ENCODE peak calls at places on chromosomes 3 and 15, in seven cellular contexts. One of them, this sample, is unnamed.

GRCh38 chr3:50587373-50587772 is 18.1 kb downstream of the HEMK1 start:
- DNase-seq in AG09309: no peak
- DNase-seq in tibial nerve: no peak
- DNase-seq in NCI-H524: no peak
- DNase-seq in T-helper 2 cell treated with Interferon-gamma antibody and Interleukin-4, amounts not matched to agents 5 μg/mL and 100 μg/mL, for 36 hours: no peak
- DNase-seq in SK-N-DZ: no peak
- DNase-seq in lung: no peak
- DNase-seq in this sample: no peak

GRCh38 chr15:48550822-48551525 is 94.5 kb downstream of the FBN1 start:
- DNase-seq in SK-N-DZ: no peak
- DNase-seq in tibial nerve: no peak
- DNase-seq in T-helper 2 cell treated with Interferon-gamma antibody and Interleukin-4, amounts not matched to agents 5 μg/mL and 100 μg/mL, for 36 hours: no peak
- DNase-seq in lung: no peak
- DNase-seq in NCI-H524: no peak
- DNase-seq in AG09309: no peak
- DNase-seq in this sample: no peak

GRCh38 chr15:36458406-36458805 is 121.0 kb upstream of the CDIN1 start:
- DNase-seq in lung: no peak
- DNase-seq in AG09309: no peak
- DNase-seq in NCI-H524: no peak
- DNase-seq in T-helper 2 cell treated with Interferon-gamma antibody and Interleukin-4, amounts not matched to agents 5 μg/mL and 100 μg/mL, for 36 hours: no peak
- DNase-seq in SK-N-DZ: no peak
- DNase-seq in tibial nerve: no peak
- DNase-seq in this sample: no peak

GRCh38 chr15:70530503-70530902 is 232.9 kb downstream of the UACA start:
- DNase-seq in NCI-H524: no peak
- DNase-seq in T-helper 2 cell treated with Interferon-gamma antibody and Interleukin-4, amounts not matched to agents 5 μg/mL and 100 μg/mL, for 36 hours: no peak
- DNase-seq in tibial nerve: no peak
- DNase-seq in lung: no peak
- DNase-seq in SK-N-DZ: no peak
- DNase-seq in AG09309: no peak
- DNase-seq in this sample: no peak

GRCh38 chr3:128282392-128283196 is 129.3 kb downstream of the EEFSEC start:
- DNase-seq in T-helper 2 cell treated with Interferon-gamma antibody and Interleukin-4, amounts not matched to agents 5 μg/mL and 100 μg/mL, for 36 hours: no peak
- DNase-seq in tibial nerve: peak
- DNase-seq in NCI-H524: no peak
- DNase-seq in AG09309: no peak
- DNase-seq in lung: peak
- DNase-seq in SK-N-DZ: no peak
- DNase-seq in this sample: no peak

GRCh38 chr3:111732248-111732879 is 126.7 kb upstream of the PHLDB2 start:
- DNase-seq in SK-N-DZ: no peak
- DNase-seq in lung: no peak
- DNase-seq in AG09309: no peak
- DNase-seq in T-helper 2 cell treated with Interferon-gamma antibody and Interleukin-4, amounts not matched to agents 5 μg/mL and 100 μg/mL, for 36 hours: no peak
- DNase-seq in tibial nerve: no peak
- DNase-seq in NCI-H524: no peak
- DNase-seq in this sample: no peak

GRCh38 chr3:146712826-146713225 is 107.7 kb upstream of the PLSCR5 start:
- DNase-seq in T-helper 2 cell treated with Interferon-gamma antibody and Interleukin-4, amounts not matched to agents 5 μg/mL and 100 μg/mL, for 36 hours: no peak
- DNase-seq in lung: no peak
- DNase-seq in tibial nerve: no peak
- DNase-seq in AG09309: no peak
- DNase-seq in NCI-H524: no peak
- DNase-seq in SK-N-DZ: no peak
- DNase-seq in this sample: no peak

GRCh38 chr3:115187149-115187757 is 40.2 kb upstream of the ZBTB20 start:
- DNase-seq in tibial nerve: no peak
- DNase-seq in lung: no peak
- DNase-seq in AG09309: no peak
- DNase-seq in NCI-H524: no peak
- DNase-seq in T-helper 2 cell treated with Interferon-gamma antibody and Interleukin-4, amounts not matched to agents 5 μg/mL and 100 μg/mL, for 36 hours: no peak
- DNase-seq in SK-N-DZ: no peak
- DNase-seq in this sample: no peak

GRCh38 chr3:197168606-197169005 is 129.8 kb downstream of the DLG1 start:
- DNase-seq in tibial nerve: no peak
- DNase-seq in T-helper 2 cell treated with Interferon-gamma antibody and Interleukin-4, amounts not matched to agents 5 μg/mL and 100 μg/mL, for 36 hours: no peak
- DNase-seq in lung: no peak
- DNase-seq in SK-N-DZ: peak
- DNase-seq in NCI-H524: peak
- DNase-seq in AG09309: peak
- DNase-seq in this sample: no peak

GRCh38 chr15:69538381-69538780 is 85.8 kb downstream of the RPLP1 start:
- DNase-seq in NCI-H524: peak
- DNase-seq in T-helper 2 cell treated with Interferon-gamma antibody and Interleukin-4, amounts not matched to agents 5 μg/mL and 100 μg/mL, for 36 hours: no peak
- DNase-seq in tibial nerve: no peak
- DNase-seq in lung: no peak
- DNase-seq in AG09309: no peak
- DNase-seq in SK-N-DZ: no peak
- DNase-seq in this sample: no peak

GRCh38 chr3:140441006-140441405 is 236.9 kb upstream of the TRIM42 start:
- DNase-seq in SK-N-DZ: no peak
- DNase-seq in AG09309: peak
- DNase-seq in lung: no peak
- DNase-seq in T-helper 2 cell treated with Interferon-gamma antibody and Interleukin-4, amounts not matched to agents 5 μg/mL and 100 μg/mL, for 36 hours: no peak
- DNase-seq in NCI-H524: no peak
- DNase-seq in tibial nerve: no peak
- DNase-seq in this sample: no peak

GRCh38 chr3:57794501-57794900 is 38.4 kb downstream of the SLMAP start:
- DNase-seq in T-helper 2 cell treated with Interferon-gamma antibody and Interleukin-4, amounts not matched to agents 5 μg/mL and 100 μg/mL, for 36 hours: no peak
- DNase-seq in NCI-H524: no peak
- DNase-seq in lung: no peak
- DNase-seq in AG09309: no peak
- DNase-seq in SK-N-DZ: no peak
- DNase-seq in tibial nerve: no peak
- DNase-seq in this sample: no peak

GRCh38 chr3:112136959-112137693 is 4.1 kb upstream of the GCSAM start:
- DNase-seq in tibial nerve: no peak
- DNase-seq in SK-N-DZ: peak
- DNase-seq in AG09309: peak
- DNase-seq in lung: no peak
- DNase-seq in T-helper 2 cell treated with Interferon-gamma antibody and Interleukin-4, amounts not matched to agents 5 μg/mL and 100 μg/mL, for 36 hours: no peak
- DNase-seq in NCI-H524: peak
- DNase-seq in this sample: peak

GRCh38 chr3:64518496-64518895 is 169.3 kb downstream of the ADAMTS9 start:
- DNase-seq in T-helper 2 cell treated with Interferon-gamma antibody and Interleukin-4, amounts not matched to agents 5 μg/mL and 100 μg/mL, for 36 hours: no peak
- DNase-seq in tibial nerve: no peak
- DNase-seq in lung: no peak
- DNase-seq in NCI-H524: no peak
- DNase-seq in AG09309: no peak
- DNase-seq in SK-N-DZ: no peak
- DNase-seq in this sample: no peak

GRCh38 chr3:39114456-39114855 is 7.0 kb downstream of the TTC21A start:
- DNase-seq in NCI-H524: no peak
- DNase-seq in T-helper 2 cell treated with Interferon-gamma antibody and Interleukin-4, amounts not matched to agents 5 μg/mL and 100 μg/mL, for 36 hours: no peak
- DNase-seq in AG09309: no peak
- DNase-seq in SK-N-DZ: no peak
- DNase-seq in lung: no peak
- DNase-seq in tibial nerve: no peak
- DNase-seq in this sample: no peak

GRCh38 chr15:61064653-61065052 is 164.4 kb downstream of the RORA start:
- DNase-seq in lung: no peak
- DNase-seq in T-helper 2 cell treated with Interferon-gamma antibody and Interleukin-4, amounts not matched to agents 5 μg/mL and 100 μg/mL, for 36 hours: no peak
- DNase-seq in SK-N-DZ: no peak
- DNase-seq in tibial nerve: no peak
- DNase-seq in NCI-H524: no peak
- DNase-seq in AG09309: no peak
- DNase-seq in this sample: peak

GRCh38 chr3:152331018-152331541 is 62.4 kb downstream of the MBNL1 start:
- DNase-seq in AG09309: peak
- DNase-seq in tibial nerve: no peak
- DNase-seq in lung: no peak
- DNase-seq in NCI-H524: no peak
- DNase-seq in SK-N-DZ: no peak
- DNase-seq in T-helper 2 cell treated with Interferon-gamma antibody and Interleukin-4, amounts not matched to agents 5 μg/mL and 100 μg/mL, for 36 hours: no peak
- DNase-seq in this sample: no peak

GRCh38 chr3:134426660-134427181 is 52.5 kb upstream of the AMOTL2 start:
- DNase-seq in NCI-H524: no peak
- DNase-seq in lung: no peak
- DNase-seq in tibial nerve: no peak
- DNase-seq in SK-N-DZ: no peak
- DNase-seq in AG09309: peak
- DNase-seq in T-helper 2 cell treated with Interferon-gamma antibody and Interleukin-4, amounts not matched to agents 5 μg/mL and 100 μg/mL, for 36 hours: no peak
- DNase-seq in this sample: no peak

GRCh38 chr3:52110502-52110901 is 43.7 kb downstream of the POC1A start:
- DNase-seq in NCI-H524: no peak
- DNase-seq in SK-N-DZ: no peak
- DNase-seq in T-helper 2 cell treated with Interferon-gamma antibody and Interleukin-4, amounts not matched to agents 5 μg/mL and 100 μg/mL, for 36 hours: no peak
- DNase-seq in tibial nerve: no peak
- DNase-seq in lung: no peak
- DNase-seq in AG09309: no peak
- DNase-seq in this sample: no peak

GRCh38 chr3:41650406-41650805 is 311.5 kb downstream of the ULK4 start:
- DNase-seq in T-helper 2 cell treated with Interferon-gamma antibody and Interleukin-4, amounts not matched to agents 5 μg/mL and 100 μg/mL, for 36 hours: no peak
- DNase-seq in lung: no peak
- DNase-seq in tibial nerve: no peak
- DNase-seq in AG09309: no peak
- DNase-seq in SK-N-DZ: no peak
- DNase-seq in NCI-H524: no peak
- DNase-seq in this sample: no peak

GRCh38 chr3:71189480-71189879 is 394.0 kb downstream of the FOXP1 start:
- DNase-seq in AG09309: no peak
- DNase-seq in T-helper 2 cell treated with Interferon-gamma antibody and Interleukin-4, amounts not matched to agents 5 μg/mL and 100 μg/mL, for 36 hours: peak
- DNase-seq in NCI-H524: no peak
- DNase-seq in lung: no peak
- DNase-seq in SK-N-DZ: no peak
- DNase-seq in tibial nerve: no peak
- DNase-seq in this sample: no peak

GRCh38 chr15:45743309-45744041 is 108.6 kb downstream of the SQOR start:
- DNase-seq in tibial nerve: no peak
- DNase-seq in AG09309: no peak
- DNase-seq in SK-N-DZ: no peak
- DNase-seq in NCI-H524: no peak
- DNase-seq in T-helper 2 cell treated with Interferon-gamma antibody and Interleukin-4, amounts not matched to agents 5 μg/mL and 100 μg/mL, for 36 hours: no peak
- DNase-seq in lung: no peak
- DNase-seq in this sample: no peak

GRCh38 chr15:26433060-26433459 is 339.8 kb downstream of the GABRB3 start:
- DNase-seq in NCI-H524: no peak
- DNase-seq in tibial nerve: no peak
- DNase-seq in T-helper 2 cell treated with Interferon-gamma antibody and Interleukin-4, amounts not matched to agents 5 μg/mL and 100 μg/mL, for 36 hours: no peak
- DNase-seq in lung: no peak
- DNase-seq in AG09309: no peak
- DNase-seq in SK-N-DZ: no peak
- DNase-seq in this sample: no peak

GRCh38 chr15:96316953-96317629 is 13.4 kb upstream of the NR2F2 start:
- DNase-seq in tibial nerve: no peak
- DNase-seq in lung: no peak
- DNase-seq in NCI-H524: no peak
- DNase-seq in SK-N-DZ: no peak
- DNase-seq in AG09309: no peak
- DNase-seq in T-helper 2 cell treated with Interferon-gamma antibody and Interleukin-4, amounts not matched to agents 5 μg/mL and 100 μg/mL, for 36 hours: no peak
- DNase-seq in this sample: no peak